ENCODE peak calls at places on chromosomes 11 and 22, in nine cellular contexts. One of them, this sample, is unnamed.

GRCh38 chr22:21444701-21445436 is 22.3 kb upstream of the TMEM191C start:
- DNase-seq in memory B cell: no peak
- DNase-seq in frontal cortex: no peak
- DNase-seq in stimulated activated CD8-positive, alpha-beta memory T cell treated with anti-CD3 and anti-CD28 coated beads, Interleukin-15, amount 100 ng/mL, for 1 hour: no peak
- DNase-seq in sciatic nerve: peak; percentile 47
- DNase-seq in NCI-H1417: no peak
- DNase-seq in NCI-H2081: no peak
- DNase-seq in NCI-H1930: no peak
- DNase-seq in IMR-90: no peak
- DNase-seq in this sample: no peak

GRCh38 chr11:118672865-118673264 is 6.6 kb downstream of the TREH start:
- DNase-seq in memory B cell: no peak
- DNase-seq in frontal cortex: no peak
- DNase-seq in stimulated activated CD8-positive, alpha-beta memory T cell treated with anti-CD3 and anti-CD28 coated beads, Interleukin-15, amount 100 ng/mL, for 1 hour: no peak
- DNase-seq in sciatic nerve: no peak
- DNase-seq in NCI-H1417: no peak
- DNase-seq in NCI-H2081: no peak
- DNase-seq in NCI-H1930: no peak
- DNase-seq in IMR-90: no peak
- DNase-seq in this sample: peak; percentile 20

GRCh38 chr11:17750817-17751165 is 16.2 kb downstream of the KCNC1 start:
- DNase-seq in memory B cell: no peak
- DNase-seq in frontal cortex: no peak
- DNase-seq in stimulated activated CD8-positive, alpha-beta memory T cell treated with anti-CD3 and anti-CD28 coated beads, Interleukin-15, amount 100 ng/mL, for 1 hour: no peak
- DNase-seq in sciatic nerve: no peak
- DNase-seq in NCI-H1417: no peak
- DNase-seq in NCI-H2081: no peak
- DNase-seq in NCI-H1930: no peak
- DNase-seq in IMR-90: no peak
- DNase-seq in this sample: no peak

GRCh38 chr22:30277547-30278344 is 11.1 kb upstream of the OSM start:
- DNase-seq in memory B cell: no peak
- DNase-seq in frontal cortex: no peak
- DNase-seq in stimulated activated CD8-positive, alpha-beta memory T cell treated with anti-CD3 and anti-CD28 coated beads, Interleukin-15, amount 100 ng/mL, for 1 hour: no peak
- DNase-seq in sciatic nerve: no peak
- DNase-seq in NCI-H1417: no peak
- DNase-seq in NCI-H2081: no peak
- DNase-seq in NCI-H1930: no peak
- DNase-seq in IMR-90: peak; percentile 80
- DNase-seq in this sample: peak; percentile 48

GRCh38 chr11:24289301-24289700 is 207.6 kb upstream of the LUZP2 start:
- DNase-seq in memory B cell: no peak
- DNase-seq in frontal cortex: no peak
- DNase-seq in stimulated activated CD8-positive, alpha-beta memory T cell treated with anti-CD3 and anti-CD28 coated beads, Interleukin-15, amount 100 ng/mL, for 1 hour: no peak
- DNase-seq in sciatic nerve: no peak
- DNase-seq in NCI-H1417: no peak
- DNase-seq in NCI-H2081: no peak
- DNase-seq in NCI-H1930: no peak
- DNase-seq in IMR-90: peak; percentile 12
- DNase-seq in this sample: no peak

GRCh38 chr22:38230108-38230825 is 28.5 kb downstream of the MAFF start:
- DNase-seq in memory B cell: no peak
- DNase-seq in frontal cortex: peak; percentile 63
- DNase-seq in stimulated activated CD8-positive, alpha-beta memory T cell treated with anti-CD3 and anti-CD28 coated beads, Interleukin-15, amount 100 ng/mL, for 1 hour: no peak
- DNase-seq in sciatic nerve: no peak
- DNase-seq in NCI-H1417: no peak
- DNase-seq in NCI-H2081: peak; percentile 25
- DNase-seq in NCI-H1930: peak; percentile 9
- DNase-seq in IMR-90: no peak
- DNase-seq in this sample: peak; percentile 54

GRCh38 chr11:76590631-76590950 is 80.0 kb downstream of the LRRC32 start:
- DNase-seq in memory B cell: no peak
- DNase-seq in frontal cortex: no peak
- DNase-seq in stimulated activated CD8-positive, alpha-beta memory T cell treated with anti-CD3 and anti-CD28 coated beads, Interleukin-15, amount 100 ng/mL, for 1 hour: no peak
- DNase-seq in sciatic nerve: no peak
- DNase-seq in NCI-H1417: no peak
- DNase-seq in NCI-H2081: no peak
- DNase-seq in NCI-H1930: no peak
- DNase-seq in IMR-90: no peak
- DNase-seq in this sample: no peak

GRCh38 chr22:49768961-49769690 is 58.5 kb downstream of the BRD1 start:
- DNase-seq in memory B cell: no peak
- DNase-seq in frontal cortex: no peak
- DNase-seq in stimulated activated CD8-positive, alpha-beta memory T cell treated with anti-CD3 and anti-CD28 coated beads, Interleukin-15, amount 100 ng/mL, for 1 hour: no peak
- DNase-seq in sciatic nerve: peak; percentile 61
- DNase-seq in NCI-H1417: no peak
- DNase-seq in NCI-H2081: no peak
- DNase-seq in NCI-H1930: no peak
- DNase-seq in IMR-90: peak; percentile 61
- DNase-seq in this sample: peak; percentile 43

GRCh38 chr11:44708063-44708462 is 18.7 kb upstream of the TSPAN18 start:
- DNase-seq in memory B cell: no peak
- DNase-seq in frontal cortex: no peak
- DNase-seq in stimulated activated CD8-positive, alpha-beta memory T cell treated with anti-CD3 and anti-CD28 coated beads, Interleukin-15, amount 100 ng/mL, for 1 hour: no peak
- DNase-seq in sciatic nerve: peak; percentile 61
- DNase-seq in NCI-H1417: no peak
- DNase-seq in NCI-H2081: no peak
- DNase-seq in NCI-H1930: no peak
- DNase-seq in IMR-90: no peak
- DNase-seq in this sample: no peak

GRCh38 chr22:46582281-46582811 is 37.8 kb upstream of the GRAMD4 start:
- DNase-seq in memory B cell: no peak
- DNase-seq in frontal cortex: no peak
- DNase-seq in stimulated activated CD8-positive, alpha-beta memory T cell treated with anti-CD3 and anti-CD28 coated beads, Interleukin-15, amount 100 ng/mL, for 1 hour: no peak
- DNase-seq in sciatic nerve: peak; percentile 36
- DNase-seq in NCI-H1417: no peak
- DNase-seq in NCI-H2081: no peak
- DNase-seq in NCI-H1930: no peak
- DNase-seq in IMR-90: no peak
- DNase-seq in this sample: no peak

GRCh38 chr22:32627091-32627490 is 152.5 kb downstream of the FBXO7 start:
- DNase-seq in memory B cell: no peak
- DNase-seq in frontal cortex: no peak
- DNase-seq in stimulated activated CD8-positive, alpha-beta memory T cell treated with anti-CD3 and anti-CD28 coated beads, Interleukin-15, amount 100 ng/mL, for 1 hour: no peak
- DNase-seq in sciatic nerve: no peak
- DNase-seq in NCI-H1417: no peak
- DNase-seq in NCI-H2081: no peak
- DNase-seq in NCI-H1930: no peak
- DNase-seq in IMR-90: no peak
- DNase-seq in this sample: no peak

GRCh38 chr11:47004595-47005033 is 68.1 kb downstream of the CSTPP1 start:
- DNase-seq in memory B cell: no peak
- DNase-seq in frontal cortex: peak; percentile 22
- DNase-seq in stimulated activated CD8-positive, alpha-beta memory T cell treated with anti-CD3 and anti-CD28 coated beads, Interleukin-15, amount 100 ng/mL, for 1 hour: no peak
- DNase-seq in sciatic nerve: peak; percentile 77
- DNase-seq in NCI-H1417: no peak
- DNase-seq in NCI-H2081: peak; percentile 69
- DNase-seq in NCI-H1930: no peak
- DNase-seq in IMR-90: peak; percentile 98
- DNase-seq in this sample: peak; percentile 99

This sample was measured in fibroblast of villous mesenchyme.